ENCODE peak calls at places on chromosomes 12 and 14, in seven cellular contexts. X is GM12878, Y is H1, O is HCT116, T is HEK293T, J is HepG2, U is K562. M is an unnamed sample.

GRCh38 chr12:4274960-4275868 is 1.7 kb downstream of the CCND2 start:
- DNase-seq in Y (peak), O (no peak), T (no peak), X (no peak), J (no peak), U (no peak), M (no peak)

GRCh38 chr14:75736845-75737485 is 75.9 kb downstream of the TTLL5 start:
- DNase-seq in X (no peak), Y (no peak), J (no peak), T (no peak), U (no peak), O (no peak), M (no peak)

GRCh38 chr12:20572451-20572850 is 122.7 kb upstream of the SLCO1C1 start:
- DNase-seq in U (no peak), O (no peak), T (no peak), J (no peak), Y (no peak), X (no peak), M (no peak)

GRCh38 chr12:75446857-75447256 is 33.7 kb upstream of the GLIPR1 start:
- DNase-seq in T (no peak), Y (no peak), O (no peak), X (no peak), U (no peak), J (no peak), M (no peak)

GRCh38 chr12:116659771-116660481 is 77.9 kb downstream of the SPRING1 start:
- DNase-seq in U (no peak), J (no peak), T (no peak), Y (no peak), X (no peak), O (peak), M (no peak)

GRCh38 chr12:71216725-71217579 is 59.2 kb upstream of the TSPAN8 start:
- DNase-seq in O (peak), Y (no peak), T (peak), X (no peak), U (peak), J (peak), M (peak)

GRCh38 chr14:96754845-96755184 is 42.4 kb upstream of the VRK1 start:
- DNase-seq in X (no peak), J (no peak), U (no peak), O (no peak), Y (no peak), T (no peak), M (peak)

GRCh38 chr12:56461235-56462159 is 6.9 kb upstream of the SPRYD4 start:
- DNase-seq in J (peak), Y (no peak), O (no peak), X (no peak), T (no peak), U (no peak), M (no peak)

GRCh38 chr14:70955543-70956480 is 48.6 kb downstream of the PCNX1 start:
- DNase-seq in Y (no peak), T (peak), U (no peak), X (no peak), O (no peak), J (peak), M (no peak)

GRCh38 chr12:5887758-5888157 is 57.3 kb downstream of the ANO2 start:
- DNase-seq in Y (no peak), T (no peak), X (no peak), U (no peak), J (no peak), O (no peak), M (no peak)

GRCh38 chr14:28952707-28953106 is 186.1 kb downstream of the FOXG1 start:
- DNase-seq in Y (no peak), J (no peak), T (no peak), U (no peak), O (no peak), X (no peak), M (no peak)

GRCh38 chr12:29782821-29783772 is 645 bp downstream of the TMTC1 start:
- DNase-seq in X (no peak), T (peak), Y (peak), U (no peak), J (no peak), O (no peak), M (peak)

GRCh38 chr12:6825398-6826124 is 2.6 kb upstream of the P3H3 start:
- DNase-seq in O (peak), T (peak), U (peak), X (no peak), Y (peak), J (peak), M (peak)

GRCh38 chr14:55297611-55298323 is 26.5 kb downstream of the FBXO34 start:
- DNase-seq in U (no peak), T (no peak), O (no peak), X (no peak), J (peak), Y (no peak), M (no peak)

GRCh38 chr14:101462726-101463565 is 98.3 kb upstream of the DIO3 start:
- DNase-seq in Y (no peak), T (no peak), J (no peak), X (no peak), O (no peak), U (no peak), M (no peak)

GRCh38 chr14:67526676-67527459 is 6.2 kb upstream of the PLEKHH1 start:
- DNase-seq in J (peak), X (peak), T (peak), U (peak), Y (peak), O (peak), M (peak)

GRCh38 chr12:97941686-97942354 is 479.2 kb downstream of the RMST start:
- DNase-seq in O (no peak), X (no peak), U (no peak), J (peak), T (no peak), Y (no peak), M (no peak)

GRCh38 chr14:34398024-34398423 is 64.0 kb downstream of the SPTSSA start:
- DNase-seq in U (no peak), O (no peak), X (no peak), T (no peak), Y (no peak), J (no peak), M (no peak)

GRCh38 chr12:68497702-68498101 is 113.0 kb upstream of the RAP1B start:
- DNase-seq in O (peak), X (peak), Y (no peak), U (no peak), J (no peak), T (no peak), M (no peak)
- TF ChIP-seq SP1 in O (no peak), X (no peak), Y (no peak), U (no peak), J (no peak), T (no peak), M (no peak)

GRCh38 chr14:73173092-73173735 is 36.9 kb downstream of the PSEN1 start:
- DNase-seq in X (no peak), T (peak), J (peak), U (no peak), Y (no peak), O (peak), M (no peak)
- TF ChIP-seq SP1 in X (no peak), T (no peak), J (no peak), U (no peak), Y (no peak), O (no peak), M (no peak)

GRCh38 chr12:123686636-123687190 is 15.8 kb downstream of the TCTN2 start:
- DNase-seq in T (no peak), U (no peak), X (no peak), J (no peak), Y (no peak), O (no peak), M (no peak)

GRCh38 chr12:123678981-123679380 is 8.1 kb downstream of the TCTN2 start:
- DNase-seq in X (no peak), Y (no peak), O (no peak), T (no peak), J (no peak), U (no peak), M (no peak)

DNA sequence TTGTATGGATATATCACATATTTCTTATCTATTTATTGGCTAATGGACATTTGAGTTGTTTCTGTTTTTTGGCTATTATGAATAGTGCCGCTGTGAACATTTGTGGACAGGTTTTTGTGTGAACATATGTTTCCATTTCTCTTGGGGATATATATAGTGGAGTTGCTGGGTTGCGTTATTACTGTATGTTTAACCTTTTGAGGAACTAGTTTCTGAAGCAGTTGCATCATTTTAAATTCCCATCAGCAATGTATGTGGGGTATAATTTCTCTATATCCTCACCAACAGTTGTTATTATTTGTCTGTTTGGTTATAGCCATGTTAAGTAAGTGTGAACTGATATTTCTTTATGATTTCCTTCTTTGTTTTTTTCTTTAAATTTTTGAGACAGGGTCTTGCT is 10.7 kb downstream of the TCTN2 start:
- DNase-seq in O (no peak), U (no peak), T (no peak), J (no peak), Y (no peak), X (peak), M (no peak)
- TF ChIP-seq SP1 in O (no peak), U (no peak), T (no peak), J (no peak), Y (no peak), X (no peak), M (no peak)

GRCh38 chr12:124745468-124745890 is 118.2 kb downstream of the SCARB1 start:
- DNase-seq in U (no peak), J (no peak), T (no peak), X (no peak), Y (no peak), O (no peak), M (no peak)

GRCh38 chr12:124747426-124748161 is 116.1 kb downstream of the SCARB1 start:
- DNase-seq in U (no peak), J (peak), X (peak), Y (no peak), O (no peak), T (no peak), M (no peak)

GRCh38 chr12:124746649-124747425 is 116.8 kb downstream of the SCARB1 start:
- DNase-seq in O (no peak), U (no peak), X (no peak), Y (no peak), J (no peak), T (no peak), M (no peak)

GRCh38 chr12:124744659-124745467 is 118.8 kb downstream of the SCARB1 start:
- DNase-seq in T (peak), U (peak), Y (peak), J (peak), X (peak), O (peak), M (peak)

DNA sequence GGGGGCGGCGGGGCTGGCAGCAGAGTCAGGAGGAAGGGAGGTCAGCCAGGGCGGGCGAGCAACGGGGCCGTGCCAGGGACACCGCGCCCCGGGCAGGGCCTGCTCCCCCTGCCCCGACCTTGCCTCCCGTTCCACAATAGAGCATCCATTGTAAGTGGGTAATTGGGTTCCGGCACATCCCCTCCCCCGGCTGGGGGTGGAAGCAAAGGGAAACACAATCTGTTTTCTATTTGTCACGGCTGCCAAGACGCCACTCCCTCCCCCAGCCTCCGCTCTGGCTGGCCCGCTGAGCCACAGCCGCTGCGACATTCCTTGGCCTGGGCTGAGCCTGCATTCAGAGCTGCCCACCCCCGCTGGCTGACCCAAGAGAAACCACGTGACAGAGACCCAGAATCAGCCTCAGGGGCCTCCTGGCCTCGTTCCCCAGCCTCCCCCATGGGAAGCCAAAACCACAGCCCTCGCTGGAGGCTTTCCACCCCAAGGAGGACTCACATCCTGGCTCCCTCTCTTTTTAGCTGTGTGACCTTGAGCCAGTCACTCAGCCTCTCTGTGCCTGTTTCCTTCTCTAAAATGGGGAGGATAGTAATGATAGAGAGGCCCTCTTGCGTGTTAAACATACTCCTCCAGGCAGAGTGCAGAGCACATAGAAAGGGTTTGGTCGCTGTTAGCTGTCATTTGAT is 117.6 kb downstream of the SCARB1 start:
- DNase-seq in T (peak), U (peak), O (peak), X (no peak), J (peak), Y (peak), M (peak)
- TF ChIP-seq SP1 in T (no peak), U (no peak), O (no peak), X (no peak), J (no peak), Y (peak), M (peak)

GRCh38 chr12:31756977-31757420 is 28.2 kb upstream of the AMN1 start:
- DNase-seq in J (peak), U (no peak), O (peak), X (no peak), T (no peak), Y (no peak), M (no peak)
- TF ChIP-seq SP1 in J (no peak), U (peak), O (peak), X (no peak), T (no peak), Y (no peak), M (no peak)

GRCh38 chr12:41302979-41303403 is 114.9 kb downstream of the PDZRN4 start:
- DNase-seq in T (no peak), U (no peak), Y (no peak), X (peak), O (no peak), J (no peak), M (no peak)
- TF ChIP-seq SP1 in T (no peak), U (no peak), Y (no peak), X (no peak), O (no peak), J (no peak), M (no peak)

GRCh38 chr14:46054526-46054925 is 597.1 kb downstream of the RPL10L start:
- DNase-seq in U (no peak), T (no peak), X (no peak), Y (no peak), O (no peak), J (no peak), M (no peak)

GRCh38 chr14:46051801-46052200 is 599.8 kb downstream of the RPL10L start:
- DNase-seq in J (no peak), Y (no peak), X (no peak), U (no peak), T (no peak), O (no peak), M (no peak)

GRCh38 chr14:46058964-46059580 is 592.5 kb downstream of the RPL10L start:
- DNase-seq in Y (no peak), U (no peak), X (peak), T (no peak), O (no peak), J (no peak), M (no peak)

GRCh38 chr14:46048127-46048526 is 603.5 kb downstream of the RPL10L start:
- DNase-seq in Y (peak), J (peak), X (peak), O (peak), U (no peak), T (peak), M (peak)

DNA sequence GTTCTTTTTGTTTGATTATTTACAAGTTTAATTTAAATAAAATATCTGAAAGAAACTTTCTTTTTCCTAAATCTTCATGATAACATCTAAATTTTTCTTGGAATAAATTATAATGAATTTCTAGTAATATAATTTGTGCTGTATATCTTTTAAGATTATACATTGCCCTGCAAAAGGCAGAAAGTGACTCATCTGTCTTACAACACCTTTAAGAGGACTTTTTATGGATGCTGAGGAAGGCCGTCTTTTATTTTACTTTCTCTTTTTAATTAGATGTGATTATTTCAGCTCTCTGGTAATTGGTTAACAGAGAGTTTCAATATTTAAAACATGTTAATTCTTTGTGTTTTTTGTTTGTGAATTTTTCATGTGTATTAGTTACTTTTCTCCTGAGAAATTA is 598.4 kb downstream of the RPL10L start:
- DNase-seq in T (no peak), J (no peak), X (no peak), U (no peak), O (no peak), Y (no peak), M (no peak)
- TF ChIP-seq SP1 in T (no peak), J (no peak), X (no peak), U (no peak), O (no peak), Y (no peak), M (no peak)

M was measured in WTC11.